ENCODE peak calls at places on chromosomes 16 and 17, in seven cellular contexts. L, X, Y, U, G, I and O are unnamed samples.

GRCh38 chr17:28635506-28635905 is 9.5 kb downstream of the BLTP2 start:
- DNase-seq in U (no peak), G (no peak), L (no peak), X (no peak), I (no peak), Y (no peak), O (no peak)

GRCh38 chr16:48013476-48013875 is 142.3 kb downstream of the ABCC12 start:
- DNase-seq in U (no peak), G (no peak), Y (no peak), X (no peak), L (no peak), I (no peak), O (no peak)

GRCh38 chr16:88066680-88067529 is 115.7 kb downstream of the BANP start:
- DNase-seq in U (no peak), L (no peak), Y (no peak), I (no peak), G (no peak), X (no peak), O (no peak)

GRCh38 chr17:2924211-2924610 is 128.0 kb downstream of the RAP1GAP2 start:
- DNase-seq in L (no peak), X (no peak), U (peak; percentile 59), I (no peak), G (no peak), Y (no peak), O (no peak)

GRCh38 chr17:63476857-63477470 is at the start of gene ACE:
- DNase-seq in I (no peak), X (peak; percentile 44), Y (peak; percentile 83), G (no peak), U (peak; percentile 48), L (no peak), O (no peak)

GRCh38 chr16:87182759-87183158 is 134.4 kb downstream of the C16orf95 start:
- DNase-seq in X (no peak), G (no peak), U (no peak), Y (no peak), L (no peak), I (no peak), O (no peak)

GRCh38 chr16:4207683-4208528 is 34.0 kb downstream of the SRL start:
- DNase-seq in X (no peak), L (no peak), G (no peak), U (no peak), Y (no peak), I (no peak), O (no peak)

GRCh38 chr17:83031321-83031945 is 48.0 kb upstream of the METRNL start:
- DNase-seq in Y (no peak), X (no peak), I (no peak), G (no peak), L (no peak), U (no peak), O (no peak)

GRCh38 chr17:62892069-62892675 is 73.9 kb upstream of the TANC2 start:
- DNase-seq in X (no peak), U (peak; percentile 21), I (no peak), L (peak; percentile 67), G (no peak), Y (no peak), O (no peak)

GRCh38 chr17:681738-682137 is 32.9 kb downstream of the VPS53 start:
- DNase-seq in Y (no peak), G (no peak), U (peak; percentile 70), X (no peak), L (no peak), I (no peak), O (peak; percentile 89)

GRCh38 chr17:9971991-9972390 is 66.9 kb upstream of the RCVRN start:
- DNase-seq in I (no peak), U (peak; percentile 18), Y (no peak), X (no peak), G (no peak), L (no peak), O (peak; percentile 71)

GRCh38 chr17:2233441-2233947 is 70.1 kb downstream of the SMG6 start:
- DNase-seq in Y (no peak), I (no peak), L (no peak), U (peak; percentile 67), G (no peak), X (no peak), O (peak; percentile 86)

GRCh38 chr16:2267913-2268666 is at the start of gene RNPS1:
- DNase-seq in L (peak; percentile 52), U (peak; percentile 99), X (peak; percentile 96), Y (peak; percentile 98), G (peak; percentile 95), I (peak; percentile 90), O (peak; percentile 92)

GRCh38 chr16:1034230-1035065 is 38.1 kb upstream of the SSTR5 start:
- DNase-seq in L (no peak), I (peak; percentile 79), Y (no peak), X (no peak), U (no peak), G (no peak), O (no peak)